ENCODE peak calls at places on chromosomes 5 and 9, in six cellular contexts. T is ovary, U is neural progenitor cell, F is tibial nerve, B is HepG2, L is uterus. W is an unnamed sample. For H3K27me3, the result is how much of the 10 kb centered on the place peaks cover.

GRCh38 chr5:146248536-146248935 is 45.1 kb downstream of the RBM27 start:
- DNase-seq in T (no peak), U (no peak), F (no peak), B (no peak), L (no peak), W (no peak)

GRCh38 chr9:35906923-35907699 is 1.1 kb downstream of the HRCT1 start:
- DNase-seq in T (peak), U (peak), F (peak), B (no peak), L (peak), W (peak)

GRCh38 chr5:10564838-10565784 is 1.2 kb downstream of the ANKRD33B start:
- DNase-seq in T (no peak), U (peak), F (no peak), B (no peak), L (no peak), W (peak)

GRCh38 chr5:87069974-87070608 is 197.6 kb upstream of the RASA1 start:
- DNase-seq in T (no peak), U (peak), F (peak), B (no peak), L (no peak), W (peak)

GRCh38 chr9:8401961-8402701 is 602.6 kb upstream of the DMAC1 start:
- DNase-seq in T (no peak), U (no peak), F (no peak), B (no peak), L (no peak), W (no peak)

GRCh38 chr9:112145886-112146285 is 29.2 kb downstream of the SUSD1 start:
- DNase-seq in T (no peak), U (no peak), F (no peak), B (no peak), L (no peak), W (peak)

GRCh38 chr5:109281136-109281690 is 128.6 kb downstream of the PJA2 start:
- DNase-seq in T (no peak), U (no peak), F (no peak), B (no peak), L (no peak), W (no peak)

GRCh38 chr9:99023831-99024230 is 80.1 kb downstream of the COL15A1 start:
- DNase-seq in T (peak), U (no peak), F (peak), B (no peak), L (peak), W (no peak)

GRCh38 chr5:169757016-169757415 is 119.9 kb downstream of the DOCK2 start:
- DNase-seq in T (no peak), U (no peak), F (no peak), B (no peak), L (no peak), W (no peak)

GRCh38 chr5:94746731-94747124 is 128.3 kb downstream of the SLF1 start:
- DNase-seq in T (no peak), U (no peak), F (no peak), B (no peak), L (no peak), W (no peak)

GRCh38 chr9:94887721-94888120 is 161.2 kb downstream of the AOPEP start:
- DNase-seq in T (no peak), U (no peak), F (no peak), B (no peak), L (no peak), W (no peak)

GRCh38 chr5:69368458-69369368 is 607 bp downstream of the AK6 start:
- DNase-seq in T (no peak), U (peak), F (peak), B (peak), L (no peak), W (no peak)

GRCh38 chr9:4152876-4153275 is 147.0 kb downstream of the GLIS3 start:
- DNase-seq in T (no peak), U (no peak), F (no peak), B (no peak), L (no peak), W (no peak)

GRCh38 chr9:87494970-87495471 is 2.6 kb upstream of the DAPK1 start:
- DNase-seq in T (no peak), U (no peak), F (no peak), B (no peak), L (no peak), W (no peak)

GRCh38 chr5:112533315-112533867 is 114.3 kb upstream of the EPB41L4A start:
- DNase-seq in T (no peak), U (no peak), F (no peak), B (peak), L (no peak), W (peak)

GRCh38 chr5:122129332-122129731 is at the start of gene ZNF474:
- DNase-seq in T (no peak), U (peak), F (peak), B (no peak), L (peak), W (peak)

GRCh38 chr5:34657550-34657921 is 1.4 kb downstream of the RAI14 start:
- DNase-seq in T (peak), U (peak), F (no peak), B (peak), L (peak), W (peak)

GRCh38 chr9:128999581-129000206 is 28.4 kb downstream of the SH3GLB2 start:
- DNase-seq in T (no peak), U (no peak), F (no peak), B (no peak), L (no peak), W (no peak)

GRCh38 chr5:92081958-92082712 is 699.0 kb upstream of the ARRDC3 start:
- DNase-seq in T (no peak), U (no peak), F (no peak), B (no peak), L (no peak), W (no peak)

GRCh38 chr9:76561887-76562286 is 102.9 kb downstream of the GCNT1 start:
- DNase-seq in T (no peak), U (no peak), F (no peak), B (no peak), L (no peak), W (no peak)

GRCh38 chr9:125241863-125242739 is 958 bp upstream of the HSPA5 start:
- DNase-seq in T (no peak), U (no peak), F (no peak), B (no peak), L (no peak), W (no peak)

GRCh38 chr5:95441631-95442030 is 50.5 kb downstream of the FAM81B start:
- DNase-seq in T (no peak), U (peak), F (no peak), B (no peak), L (no peak), W (no peak)

GRCh38 chr5:151221574-151221973 is 2.3 kb downstream of the CCDC69 start:
- DNase-seq in T (no peak), U (no peak), F (no peak), B (no peak), L (no peak), W (no peak)

GRCh38 chr5:143164557-143164956 is 238.9 kb downstream of the NR3C1 start:
- DNase-seq in T (no peak), U (no peak), F (no peak), B (no peak), L (no peak), W (no peak)
- H3K27me3 ChIP-seq in T (under half), U (under half), F (under half), B (under half), L (under half), W (under half)

DNA sequence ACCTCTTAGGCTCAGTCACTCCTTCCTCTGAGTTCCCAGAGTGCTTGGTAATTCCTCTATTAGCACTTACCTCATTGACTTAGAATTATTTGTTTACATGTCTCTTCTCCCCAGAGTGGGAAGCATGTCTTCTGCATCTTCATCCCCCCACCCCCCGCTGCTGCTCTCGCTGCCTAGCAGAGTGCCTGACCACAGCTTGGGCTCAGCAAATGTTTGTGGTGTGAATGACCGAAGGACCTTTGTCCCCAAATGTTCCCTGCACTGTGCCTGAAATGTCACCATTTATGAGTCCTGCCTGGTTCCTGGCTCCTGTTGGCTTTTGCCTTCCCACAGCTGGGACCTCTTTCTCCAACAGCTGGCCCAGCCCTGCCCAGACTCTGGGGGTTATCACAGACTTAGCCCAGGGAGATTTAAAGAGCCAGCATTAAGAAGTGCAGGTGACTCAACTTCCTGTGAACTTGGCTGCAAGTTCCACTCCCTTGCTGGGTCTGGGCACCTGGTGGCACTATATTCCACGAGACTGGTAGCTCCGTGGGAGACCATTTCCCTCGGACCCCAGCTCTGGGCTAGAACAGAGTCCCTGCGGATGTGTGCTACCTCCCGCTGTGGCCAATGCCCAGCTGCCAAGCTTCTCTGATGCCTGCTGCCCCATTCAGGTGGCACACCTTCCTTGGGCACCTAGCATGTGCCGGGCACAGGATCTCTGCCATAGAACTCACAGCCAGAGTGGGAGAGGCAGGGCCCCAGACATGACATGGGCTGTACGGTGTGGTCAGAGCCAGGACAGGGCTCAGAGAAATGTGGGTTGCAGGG is 1.8 kb upstream of the HMCN2 start:
- DNase-seq in T (no peak), U (no peak), F (no peak), B (no peak), L (no peak), W (peak)
- H3K27me3 ChIP-seq in T (under half), U (under half), F (under half), B (half or more), L (under half), W (under half)

DNA sequence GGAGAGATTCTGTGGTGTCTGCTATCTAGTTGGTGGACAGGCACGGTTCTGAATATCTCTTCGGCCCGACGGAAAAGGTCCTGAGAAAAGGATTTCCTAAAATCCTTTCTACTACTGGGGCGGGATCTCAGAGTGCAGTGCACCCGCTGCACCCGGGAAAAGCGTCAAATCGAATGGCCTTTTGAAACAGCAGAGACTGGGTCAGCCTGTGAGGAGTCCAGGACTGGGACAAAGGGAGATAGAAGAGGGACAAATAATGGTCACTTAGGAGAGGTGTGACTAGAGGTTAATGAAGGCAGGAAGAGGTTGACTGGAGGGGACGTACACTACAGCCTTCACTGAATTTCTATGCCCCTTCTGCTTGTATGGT is 1.5 kb downstream of the PLPPR1 start:
- DNase-seq in T (no peak), U (peak), F (no peak), B (no peak), L (no peak), W (no peak)
- H3K27me3 ChIP-seq in T (under half), U (half or more), F (under half), B (under half), L (under half), W (half or more)

GRCh38 chr9:13429271-13429670 is 149.8 kb upstream of the MPDZ start:
- DNase-seq in T (no peak), U (no peak), F (no peak), B (no peak), L (no peak), W (no peak)
- H3K27me3 ChIP-seq in T (under half), U (under half), F (under half), B (under half), L (under half), W (under half)

W was measured in endodermal cell.